ENCODE peak calls at places on chromosome X, in four cellular contexts. J is sigmoid colon, S is epithelial cell of esophagus, N is right atrium auricular region. T is an unnamed sample.

GRCh38 chrX:111507931-111508330 is 3.5 kb upstream of the SERTM2 start:
- DNase-seq in J (no peak), S (peak; percentile 71), N (no peak), T (no peak)

GRCh38 chrX:10906861-10907260 is 204.3 kb upstream of the HCCS start:
- DNase-seq in J (no peak), S (no peak), N (no peak), T (no peak)

GRCh38 chrX:70313503-70313902 is 23.6 kb downstream of the KIF4A start:
- DNase-seq in J (no peak), S (no peak), N (no peak), T (no peak)

GRCh38 chrX:15781964-15782711 is 8.1 kb upstream of the ZRSR2 start:
- DNase-seq in J (no peak), S (no peak), N (no peak), T (no peak)

GRCh38 chrX:54358424-54359211 is 772 bp upstream of the WNK3 start:
- DNase-seq in J (peak; percentile 69), S (peak; percentile 34), N (no peak), T (peak; percentile 30)

GRCh38 chrX:74450803-74451449 is 29.6 kb downstream of the SLC16A2 start:
- DNase-seq in J (no peak), S (peak; percentile 90), N (no peak), T (no peak)

GRCh38 chrX:99722094-99722493 is 688.0 kb downstream of the PCDH19 start:
- DNase-seq in J (no peak), S (no peak), N (no peak), T (no peak)

GRCh38 chrX:153777261-153778090 is 3.4 kb upstream of the SRPK3 start:
- DNase-seq in J (no peak), S (no peak), N (no peak), T (no peak)

GRCh38 chrX:138771042-138771441 is 59.5 kb upstream of the FGF13 start:
- DNase-seq in J (no peak), S (peak; percentile 15), N (no peak), T (no peak)

GRCh38 chrX:111270339-111270738 is at the start of gene CAPN6:
- DNase-seq in J (no peak), S (peak; percentile 65), N (no peak), T (no peak)

GRCh38 chrX:13177921-13178320 is 133.5 kb upstream of the FAM9C start:
- DNase-seq in J (no peak), S (no peak), N (no peak), T (no peak)

GRCh38 chrX:81202989-81203388 is 1.1 kb downstream of the SH3BGRL start:
- DNase-seq in J (no peak), S (no peak), N (no peak), T (no peak)

GRCh38 chrX:9678215-9678980 is 87.2 kb downstream of the GPR143 start:
- DNase-seq in J (no peak), S (no peak), N (no peak), T (no peak)

GRCh38 chrX:52420824-52421443 is 52.1 kb downstream of the XAGE2 start:
- DNase-seq in J (no peak), S (no peak), N (no peak), T (no peak)

GRCh38 chrX:139826065-139827044 is 106.5 kb downstream of the ATP11C start:
- DNase-seq in J (no peak), S (peak; percentile 76), N (no peak), T (no peak)

GRCh38 chrX:57044226-57044625 is 48.9 kb upstream of the SPIN3 start:
- DNase-seq in J (no peak), S (peak; percentile 16), N (no peak), T (no peak)

GRCh38 chrX:53323196-53323595 is 41.8 kb upstream of the IQSEC2 start:
- DNase-seq in J (no peak), S (no peak), N (no peak), T (no peak)

GRCh38 chrX:68953331-68953730 is 124.5 kb downstream of the EFNB1 start:
- DNase-seq in J (no peak), S (no peak), N (no peak), T (no peak)

GRCh38 chrX:135193740-135194139 is 22.5 kb upstream of the CT55 start:
- DNase-seq in J (no peak), S (no peak), N (no peak), T (no peak)
- TF ChIP-seq CTCF in J (no peak), S (no peak), N (no peak), T (no peak)

DNA sequence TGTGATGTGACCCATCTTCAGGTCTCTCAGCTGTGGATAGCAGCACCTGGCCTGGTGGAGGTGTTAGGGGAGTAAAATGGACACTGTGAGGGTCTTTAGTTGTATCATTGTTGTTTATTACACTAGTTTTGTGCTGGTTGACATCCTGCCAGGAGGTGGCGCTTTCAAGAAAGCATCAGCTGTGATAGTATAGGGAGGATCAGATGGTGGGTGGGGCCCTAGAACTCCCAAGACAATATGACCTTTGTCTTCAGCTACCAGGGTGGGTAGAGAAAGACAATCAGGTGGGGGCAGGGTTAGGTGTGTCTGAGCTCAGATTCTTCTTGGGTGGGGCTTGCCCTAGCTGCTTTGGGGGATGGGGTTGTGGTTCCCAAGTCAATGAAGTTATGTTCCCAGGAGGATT is 162.8 kb downstream of the PPP1R2C start:
- DNase-seq in J (no peak), S (peak; percentile 14), N (no peak), T (no peak)
- TF ChIP-seq CTCF in J (no peak), S (no peak), N (no peak), T (no peak)

GRCh38 chrX:152299787-152300186 is 151.3 kb downstream of the GABRA3 start:
- DNase-seq in J (no peak), S (no peak), N (no peak), T (no peak)
- TF ChIP-seq CTCF in J (no peak), S (no peak), N (no peak), T (no peak)

GRCh38 chrX:40168183-40169015 is 70.6 kb upstream of the BCOR start:
- DNase-seq in J (no peak), S (no peak), N (no peak), T (no peak)

GRCh38 chrX:40171513-40172168 is 73.9 kb upstream of the BCOR start:
- DNase-seq in J (peak; percentile 68), S (peak; percentile 27), N (no peak), T (no peak)

GRCh38 chrX:40170830-40171512 is 73.2 kb upstream of the BCOR start:
- DNase-seq in J (no peak), S (no peak), N (no peak), T (no peak)

GRCh38 chrX:40167240-40168182 is 69.8 kb upstream of the BCOR start:
- DNase-seq in J (peak; percentile 84), S (no peak), N (no peak), T (no peak)

DNA sequence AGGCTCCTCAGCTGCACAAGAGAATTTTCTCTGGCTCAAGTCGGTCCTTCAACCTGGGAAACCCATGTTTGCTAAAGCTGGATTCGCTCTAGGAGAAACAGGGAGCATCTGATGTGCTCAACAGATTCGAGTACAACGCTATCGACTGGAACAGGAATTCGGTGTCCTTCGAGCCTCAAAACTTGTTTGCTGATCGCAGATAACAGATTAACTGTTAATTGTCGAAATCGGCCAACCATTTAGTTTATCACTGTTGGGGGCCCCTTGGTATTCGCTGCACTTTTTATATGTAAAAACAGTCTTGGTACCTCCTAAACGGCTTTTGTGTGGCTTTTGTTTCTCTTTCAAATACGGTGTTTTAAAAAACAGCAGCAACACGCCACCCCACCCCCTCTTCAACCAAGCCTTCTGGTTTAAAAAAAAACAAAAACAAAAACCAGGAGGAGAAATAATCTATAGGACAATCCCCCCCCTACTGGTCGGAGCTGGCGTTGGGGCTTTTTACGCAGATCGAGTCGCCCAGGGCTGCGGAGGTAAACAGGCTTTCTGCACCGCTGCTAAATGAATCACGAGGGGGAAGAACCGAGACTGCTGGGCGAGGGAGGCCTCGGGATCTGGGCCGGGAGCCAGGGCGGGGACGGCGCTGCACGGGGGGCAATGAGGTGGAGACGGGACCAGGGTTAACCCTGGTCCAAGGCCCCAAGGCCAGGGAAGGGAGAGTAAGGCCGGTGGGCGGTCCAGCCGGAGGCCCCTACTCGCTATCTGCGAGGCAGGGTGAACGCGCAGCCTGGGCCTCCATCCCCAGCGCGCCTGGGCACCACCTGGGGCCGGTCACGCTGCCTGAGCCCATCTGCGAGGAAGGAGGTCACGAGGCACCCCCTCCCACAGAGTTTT is 71.7 kb upstream of the BCOR start:
- DNase-seq in J (peak; percentile 82), S (peak; percentile 72), N (no peak), T (peak; percentile 63)
- TF ChIP-seq CTCF in J (peak; percentile 30), S (peak; percentile 48), N (no peak), T (no peak)

DNA sequence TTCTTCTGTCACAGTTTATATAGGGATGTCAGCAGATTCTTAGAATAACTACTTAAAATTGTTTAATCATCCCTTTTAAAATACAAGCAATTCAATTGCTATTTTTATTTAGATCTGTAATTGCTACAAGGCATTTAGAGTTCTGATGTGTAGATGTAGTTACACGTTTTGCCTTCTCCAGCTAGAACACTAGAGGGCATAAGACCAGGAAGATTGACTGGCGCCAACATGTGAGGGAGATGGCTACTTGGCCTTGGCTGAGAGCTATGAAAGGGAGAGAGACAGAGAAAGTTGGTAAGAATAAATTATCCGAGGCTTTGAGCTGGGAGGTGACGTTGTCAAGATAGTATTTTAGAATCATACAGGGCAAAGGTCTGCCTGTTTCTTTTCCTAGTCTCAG is 563.7 kb upstream of the PRKX start:
- DNase-seq in J (no peak), S (peak; percentile 0), N (no peak), T (no peak)
- TF ChIP-seq CTCF in J (no peak), S (no peak), N (no peak), T (no peak)

DNA sequence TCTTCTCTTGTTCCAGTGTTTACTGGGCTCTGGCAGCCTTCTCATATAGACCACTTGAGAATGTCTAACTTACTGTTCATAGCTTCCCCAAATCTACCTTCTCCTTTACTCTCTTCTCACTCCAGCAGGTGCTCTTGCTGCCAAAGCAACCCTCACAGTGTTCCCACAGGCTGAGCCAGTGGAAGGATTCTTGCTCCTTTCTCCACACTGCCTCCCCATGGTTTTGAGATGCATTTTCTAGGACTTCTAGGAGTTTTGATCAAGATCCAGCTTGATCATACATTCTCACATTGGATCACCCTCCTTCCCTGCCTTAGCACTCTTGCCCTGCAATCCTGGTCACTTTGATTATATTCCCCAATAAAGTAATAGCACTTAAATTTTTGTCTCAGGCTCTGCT is 230.8 kb downstream of the TMEM47 start:
- DNase-seq in J (no peak), S (peak; percentile 6), N (no peak), T (no peak)
- TF ChIP-seq CTCF in J (no peak), S (peak; percentile 20), N (no peak), T (no peak)

DNA sequence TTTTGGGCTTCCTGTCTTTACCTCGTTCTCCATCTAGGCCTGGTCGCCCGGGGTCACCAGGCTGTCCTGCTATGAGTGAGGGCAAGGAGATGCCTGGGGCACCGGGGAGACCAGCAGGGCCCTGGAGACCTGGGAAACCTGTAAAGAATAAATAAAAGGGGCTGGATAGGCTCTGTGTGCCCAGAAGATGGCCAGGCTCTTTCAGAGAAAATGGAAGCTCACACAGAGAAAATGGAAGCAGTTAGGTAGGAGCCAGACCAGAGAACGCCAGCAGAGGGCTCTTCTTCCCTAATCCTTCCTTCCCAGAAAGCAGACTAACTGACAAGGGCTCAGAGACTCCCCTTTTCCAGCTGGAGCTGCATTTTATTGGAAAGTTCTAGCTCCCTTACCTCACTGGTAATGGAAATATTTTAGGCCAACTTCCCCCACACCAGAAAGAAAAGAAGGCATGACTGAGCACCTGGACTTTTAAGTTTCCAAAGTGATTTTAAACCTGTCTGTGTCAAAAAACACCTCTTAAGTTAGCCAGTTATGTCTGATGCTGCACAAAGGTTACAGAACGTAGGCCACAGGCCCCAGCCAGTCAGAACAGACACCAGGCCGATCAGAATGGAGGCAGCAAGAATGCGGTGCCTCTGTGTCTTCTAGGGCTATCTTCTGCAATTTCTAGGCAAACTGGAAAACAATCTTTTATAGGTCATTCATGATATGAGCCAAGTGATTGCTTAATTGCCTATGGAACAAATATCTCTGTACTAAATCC is 74.0 kb downstream of the ATG4A start:
- DNase-seq in J (no peak), S (peak; percentile 24), N (no peak), T (no peak)
- TF ChIP-seq CTCF in J (no peak), S (peak; percentile 52), N (no peak), T (no peak)

GRCh38 chrX:3548743-3549441 is 164.6 kb downstream of the PRKX start:
- DNase-seq in J (no peak), S (peak; percentile 43), N (no peak), T (no peak)
- TF ChIP-seq CTCF in J (no peak), S (peak; percentile 36), N (no peak), T (no peak)

T was measured in activated B cell treated with CpG ODN at 0.5 μM for 24 hours.